ENCODE peak calls at places on chromosome 9, in four cellular contexts. G is breast epithelium, D is heart left ventricle, L is esophagus squamous epithelium. K is an unnamed sample.

GRCh38 chr9:8297047-8297446 is 497.5 kb upstream of the DMAC1 start:
- DNase-seq in G (no peak), D (no peak), L (no peak), K (no peak)

GRCh38 chr9:93209576-93210323 is 25.8 kb downstream of the WNK2 start:
- DNase-seq in G (no peak), D (no peak), L (no peak), K (no peak)

GRCh38 chr9:134488901-134489280 is 152.7 kb upstream of the COL5A1 start:
- DNase-seq in G (no peak), D (no peak), L (no peak), K (no peak)

GRCh38 chr9:91285729-91286353 is 75.9 kb downstream of the AUH start:
- DNase-seq in G (no peak), D (no peak), L (no peak), K (no peak)

GRCh38 chr9:23746317-23746716 is 79.7 kb downstream of the ELAVL2 start:
- DNase-seq in G (no peak), D (no peak), L (no peak), K (no peak)

GRCh38 chr9:109799792-109800191 is 19.8 kb downstream of the PALM2AKAP2 start:
- DNase-seq in G (no peak), D (no peak), L (no peak), K (no peak)

GRCh38 chr9:78713746-78714405 is 417.0 kb downstream of the PSAT1 start:
- DNase-seq in G (no peak), D (no peak), L (no peak), K (no peak)

GRCh38 chr9:129002989-129003388 is 25.1 kb downstream of the SH3GLB2 start:
- DNase-seq in G (no peak), D (no peak), L (no peak), K (no peak)

GRCh38 chr9:98009437-98009836 is 26.3 kb downstream of the ANP32B start:
- DNase-seq in G (no peak), D (no peak), L (no peak), K (no peak)

GRCh38 chr9:80899208-80899607 is 790.1 kb downstream of the TLE1 start:
- DNase-seq in G (no peak), D (no peak), L (no peak), K (no peak)

GRCh38 chr9:93669116-93669957 is 93.0 kb downstream of the PHF2 start:
- DNase-seq in G (peak; percentile 14), D (peak; percentile 23), L (no peak), K (no peak)

GRCh38 chr9:36592801-36593583 is 20.3 kb downstream of the MELK start:
- DNase-seq in G (no peak), D (no peak), L (no peak), K (no peak)

GRCh38 chr9:100426532-100427365 is at the start of gene MSANTD3:
- DNase-seq in G (peak; percentile 27), D (peak; percentile 71), L (no peak), K (peak; percentile 70)

GRCh38 chr9:85431396-85432102 is 310.2 kb downstream of the AGTPBP1 start:
- DNase-seq in G (no peak), D (no peak), L (no peak), K (no peak)

GRCh38 chr9:94805585-94805984 is 79.1 kb downstream of the AOPEP start:
- DNase-seq in G (no peak), D (no peak), L (no peak), K (no peak)

GRCh38 chr9:109408759-109409462 is 88.1 kb upstream of the EPB41L4B start:
- DNase-seq in G (no peak), D (no peak), L (no peak), K (no peak)

GRCh38 chr9:95481000-95481399 is 35.8 kb downstream of the PTCH1 start:
- DNase-seq in G (no peak), D (no peak), L (no peak), K (no peak)

GRCh38 chr9:91164724-91165520 is 196.8 kb downstream of the AUH start:
- DNase-seq in G (peak; percentile 26), D (peak; percentile 69), L (peak; percentile 32), K (peak; percentile 41)

DNA sequence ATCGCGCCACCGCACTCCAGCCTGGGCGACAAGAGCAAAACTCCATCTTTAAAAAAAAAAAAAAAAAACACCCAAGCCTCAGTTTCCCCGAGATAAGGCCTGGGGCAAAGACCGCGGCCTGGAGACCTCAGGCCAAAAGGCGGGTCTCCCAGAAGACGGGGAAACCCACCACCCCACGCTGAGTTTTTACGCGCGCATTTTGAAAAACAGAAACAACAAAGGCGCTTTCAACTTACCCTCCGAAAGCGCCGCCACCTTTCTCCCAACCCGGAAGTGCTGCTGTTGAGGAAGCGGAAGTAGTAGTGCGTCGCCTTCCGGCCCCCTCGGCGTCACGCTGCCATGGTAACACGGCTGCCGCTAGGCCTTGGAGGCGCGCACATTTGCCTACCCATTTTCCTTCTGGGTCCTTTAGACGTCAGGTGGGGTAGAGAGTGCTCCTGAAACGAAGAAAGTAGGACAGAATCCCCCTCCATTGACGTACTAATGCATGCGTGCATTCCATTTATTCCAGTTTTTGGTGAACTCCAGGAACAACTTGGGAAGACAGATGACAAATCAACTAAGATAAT is at the start of gene TTF1:
- DNase-seq in G (peak; percentile 80), D (peak; percentile 94), L (peak; percentile 76), K (peak; percentile 94)
- TF ChIP-seq POLR2A in G (peak; percentile 20), D (peak; percentile 40), L (peak; percentile 16), K (no peak)

GRCh38 chr9:4962085-4962484 is 23.0 kb upstream of the JAK2 start:
- DNase-seq in G (no peak), D (no peak), L (no peak), K (no peak)
- H3K4me3 ChIP-seq in G (no peak overlapping the region), D (no peak overlapping the region), L (no peak overlapping the region), K (no peak overlapping the region)

GRCh38 chr9:13281356-13282016 is 2.0 kb upstream of the MPDZ start:
- DNase-seq in G (no peak), D (no peak), L (no peak), K (no peak)

GRCh38 chr9:13278368-13279246 is 885 bp downstream of the MPDZ start:
- DNase-seq in G (peak; percentile 62), D (peak; percentile 61), L (no peak), K (peak; percentile 80)

GRCh38 chr9:13282998-13283397 is 3.5 kb upstream of the MPDZ start:
- DNase-seq in G (no peak), D (no peak), L (no peak), K (no peak)

GRCh38 chr9:13278023-13278367 is 1.5 kb downstream of the MPDZ start:
- DNase-seq in G (no peak), D (no peak), L (no peak), K (no peak)

DNA sequence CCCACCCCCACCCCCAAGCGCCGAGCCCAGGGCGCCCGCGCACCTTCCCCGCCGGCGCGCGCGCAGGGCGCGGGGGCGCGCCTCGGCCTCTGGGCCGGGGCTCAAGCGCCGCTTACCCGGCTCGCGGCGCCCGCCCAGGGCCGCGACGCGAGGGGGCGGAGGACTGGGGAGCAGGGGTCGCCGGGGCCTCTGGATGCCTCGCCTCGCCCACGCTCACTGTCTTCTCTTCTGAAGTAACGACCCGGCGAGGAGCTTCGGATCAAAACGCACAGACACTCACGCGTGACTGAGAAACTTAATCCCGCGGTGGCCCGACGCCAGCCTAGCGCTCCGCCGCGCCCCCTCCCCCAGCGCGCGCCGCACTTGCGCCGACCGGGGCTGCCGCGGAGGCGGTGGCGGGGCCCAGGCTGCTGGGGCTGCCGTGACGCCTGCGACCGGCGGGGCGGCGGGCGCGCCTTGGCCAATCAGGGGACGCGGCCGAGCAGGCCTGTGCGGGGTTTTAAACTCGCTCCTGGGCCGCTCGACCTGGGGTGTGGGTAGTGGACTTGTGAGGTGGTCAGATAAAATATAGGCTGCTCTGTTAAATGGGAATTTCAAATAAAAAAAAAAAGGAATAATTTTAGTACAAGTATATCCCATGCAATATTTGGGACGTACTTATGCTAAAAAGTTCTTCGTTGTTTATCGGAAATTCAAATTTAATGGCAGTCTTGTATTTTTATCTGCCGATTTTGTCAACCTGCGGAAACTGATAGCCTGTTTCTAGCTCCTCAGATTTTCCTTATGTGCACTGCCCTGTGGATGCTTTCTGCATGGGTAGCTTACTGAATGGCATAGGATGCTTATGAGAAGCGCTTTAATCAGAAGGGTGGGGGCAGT is at the start of gene MPDZ:
- DNase-seq in G (peak; percentile 58), D (peak; percentile 83), L (no peak), K (peak; percentile 65)
- TF ChIP-seq POLR2A in G (no peak), D (peak; percentile 49), L (no peak), K (no peak)

DNA sequence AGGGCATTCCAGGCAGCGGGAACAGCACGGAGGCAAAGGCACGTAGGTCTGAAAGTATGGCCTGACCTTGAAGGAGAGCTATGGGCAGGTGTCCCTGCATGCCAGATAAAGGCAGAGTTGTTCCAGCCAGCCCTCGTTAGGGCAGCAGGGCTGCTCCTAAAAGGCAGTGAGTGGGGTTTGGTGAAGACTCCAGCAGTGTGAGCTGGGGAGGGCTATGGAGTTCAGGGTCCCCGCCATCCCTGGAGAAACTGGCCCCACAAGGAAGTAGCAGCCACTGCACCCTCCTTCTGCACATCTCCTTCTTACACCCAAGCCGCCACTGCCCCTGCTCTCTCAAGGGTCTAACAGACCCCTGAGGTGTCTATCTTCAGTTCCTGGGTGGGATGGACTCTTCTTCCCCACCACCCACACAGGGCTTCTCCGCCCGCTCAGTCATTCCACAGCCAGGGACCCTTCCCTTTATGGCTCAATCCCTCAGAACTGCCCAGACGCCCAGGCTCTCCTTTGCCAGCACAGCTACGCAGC is 1.4 kb downstream of the AKNA start:
- DNase-seq in G (no peak), D (no peak), L (no peak), K (no peak)
- H3K4me3 ChIP-seq in G (peak overlapping the region; percentile 51), D (peak overlapping the region; percentile 87), L (peak overlapping the region; percentile 23), K (peak overlapping the region; percentile 60)

GRCh38 chr9:19119241-19119640 is 8.1 kb downstream of the PLIN2 start:
- DNase-seq in G (no peak), D (no peak), L (no peak), K (no peak)
- TF ChIP-seq POLR2A in G (no peak), D (no peak), L (no peak), K (no peak)

DNA sequence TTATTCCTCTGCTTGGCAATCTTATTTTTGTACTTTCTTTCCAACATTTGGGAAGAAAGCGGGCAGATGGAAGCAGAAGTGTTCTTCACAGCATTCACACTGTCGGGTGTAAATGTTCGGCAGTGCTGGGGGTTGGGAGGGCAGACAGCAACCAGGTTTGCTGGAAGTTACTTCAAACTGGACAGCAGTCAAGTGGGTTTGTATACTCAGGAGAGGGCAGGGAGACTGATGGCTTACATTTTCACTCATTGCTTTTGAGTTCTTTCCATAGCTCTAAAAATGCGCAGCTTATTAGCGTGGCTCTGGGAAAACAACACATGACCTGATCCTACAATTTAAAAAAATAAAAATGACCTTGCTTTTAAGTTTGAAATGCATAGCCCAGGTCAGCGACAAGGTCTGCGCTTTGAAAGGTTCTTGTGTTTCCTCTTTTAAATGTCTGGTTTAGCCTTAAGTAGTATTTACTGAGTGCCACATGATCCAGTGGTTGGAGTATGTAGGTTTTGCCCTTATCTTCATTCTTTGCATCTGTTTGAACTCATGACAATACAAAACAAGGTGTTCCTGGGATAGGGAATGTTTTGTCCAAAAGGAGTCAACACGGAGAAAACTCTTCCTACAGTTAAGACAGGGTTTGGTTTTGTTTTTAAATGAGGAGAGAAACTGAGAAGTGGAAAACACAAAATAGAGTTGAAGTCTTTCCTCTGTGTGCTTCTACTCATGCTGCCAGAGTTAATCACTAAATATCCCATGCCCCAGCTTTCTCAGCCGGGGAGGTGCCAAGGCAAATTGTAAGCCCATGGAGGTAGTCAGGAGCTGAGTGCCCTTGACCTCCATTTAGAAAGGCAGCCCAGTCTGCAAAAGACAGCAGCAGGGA is 132.7 kb upstream of the DMRT1 start:
- DNase-seq in G (no peak), D (peak; percentile 53), L (no peak), K (peak; percentile 64)
- H3K4me3 ChIP-seq in G (peak overlapping the region; percentile 42), D (peak overlapping the region; percentile 19), L (no peak overlapping the region), K (no peak overlapping the region)

K was measured in testis.